ENCODE peak calls at places on chromosomes 16 and 17, in nine cellular contexts. V is dorsolateral prefrontal cortex; B is coronary artery; P is activated CD4-positive, alpha-beta T cell treated with anti-CD3 and anti-CD28 coated beads, Interleukin-2, amount 10 ng/mL, durations not matched to agents 7 days and 5 days; M is HTR-8/SVneo; Z is left lung; E is colonic mucosa; N is fibroblast of lung; H is nephron progenitor cell. C is an unnamed sample.

GRCh38 chr16:56549744-56550385 is 15.0 kb upstream of the MT4 start:
- DNase-seq in B (no peak), H (no peak), P (no peak), M (no peak), E (no peak), N (peak), V (no peak), Z (no peak), C (no peak)

GRCh38 chr16:64450170-64450569 is 671.7 kb downstream of the CDH11 start:
- DNase-seq in E (no peak), P (no peak), H (no peak), B (no peak), V (no peak), N (peak), M (no peak), Z (no peak), C (no peak)

GRCh38 chr17:68391561-68392268 is 65.6 kb downstream of the WIPI1 start:
- DNase-seq in V (no peak), H (no peak), P (no peak), Z (no peak), E (peak), N (no peak), M (no peak), B (peak), C (no peak)

GRCh38 chr16:50835358-50836060 is 93.6 kb downstream of the CYLD start:
- DNase-seq in Z (no peak), N (no peak), V (no peak), B (peak), M (no peak), H (no peak), P (no peak), E (no peak), C (no peak)

GRCh38 chr17:3963214-3964201 is 729 bp downstream of the ATP2A3 start:
- DNase-seq in B (no peak), H (no peak), P (peak), N (no peak), Z (peak), M (no peak), V (no peak), E (peak), C (no peak)

GRCh38 chr16:14682121-14682520 is 12.0 kb downstream of the PLA2G10 start:
- DNase-seq in Z (no peak), H (no peak), M (no peak), B (no peak), P (no peak), E (no peak), V (no peak), N (no peak), C (no peak)

GRCh38 chr17:71187145-71187878 is 933.5 kb upstream of the SOX9 start:
- DNase-seq in Z (no peak), H (no peak), B (no peak), P (no peak), E (no peak), V (no peak), N (no peak), M (no peak), C (no peak)

GRCh38 chr17:37816951-37817350 is 72.1 kb upstream of the HNF1B start:
- DNase-seq in M (no peak), E (no peak), V (no peak), P (no peak), H (no peak), N (no peak), Z (no peak), B (no peak), C (no peak)

GRCh38 chr17:59737324-59737723 is 29.9 kb downstream of the VMP1 start:
- DNase-seq in E (no peak), Z (no peak), P (no peak), B (no peak), M (no peak), H (no peak), N (no peak), V (no peak), C (no peak)

GRCh38 chr17:44909681-44910144 is 5.6 kb downstream of the GFAP start:
- DNase-seq in B (no peak), N (peak), M (peak), Z (no peak), E (no peak), V (no peak), H (no peak), P (no peak), C (no peak)

GRCh38 chr16:8962393-8963009 is 1.2 kb downstream of the USP7 start:
- DNase-seq in E (peak), P (peak), Z (peak), V (no peak), B (no peak), N (no peak), M (no peak), H (peak), C (peak)

GRCh38 chr16:69818811-69819587 is 56.9 kb downstream of the WWP2 start:
- DNase-seq in Z (no peak), V (peak), N (no peak), P (no peak), B (no peak), H (no peak), M (no peak), E (no peak), C (no peak)

GRCh38 chr16:30615358-30616076 is 5.3 kb upstream of the ZNF689 start:
- DNase-seq in B (no peak), Z (peak), M (peak), V (no peak), P (peak), E (peak), N (no peak), H (peak), C (peak)

GRCh38 chr17:62791235-62792121 is 16.6 kb downstream of the MARCHF10 start:
- DNase-seq in P (no peak), V (no peak), H (no peak), N (peak), M (peak), E (no peak), Z (no peak), B (no peak), C (no peak)

GRCh38 chr17:62140836-62141235 is 75.8 kb upstream of the MED13 start:
- DNase-seq in E (peak), P (no peak), H (no peak), M (no peak), V (no peak), N (no peak), Z (peak), B (no peak), C (no peak)

GRCh38 chr16:60107467-60107866 is 1373.4 kb upstream of the GOT2 start:
- DNase-seq in P (no peak), N (peak), M (no peak), Z (no peak), V (no peak), B (no peak), E (no peak), H (no peak), C (no peak)

GRCh38 chr17:31690118-31690517 is 168.9 kb downstream of the COPRS start:
- DNase-seq in N (peak), H (no peak), E (no peak), P (no peak), B (no peak), Z (no peak), M (no peak), V (no peak), C (no peak)

GRCh38 chr17:41052594-41052993 is 2.4 kb downstream of the KRTAP2-2 start:
- DNase-seq in V (no peak), N (peak), P (no peak), H (no peak), Z (no peak), M (no peak), B (no peak), E (no peak), C (no peak)

GRCh38 chr17:65664696-65665095 is 103.2 kb upstream of the AXIN2 start:
- DNase-seq in Z (no peak), V (no peak), P (no peak), N (no peak), E (no peak), H (no peak), B (no peak), M (no peak), C (no peak)

GRCh38 chr17:43576563-43577229 is 30.6 kb upstream of the ETV4 start:
- DNase-seq in H (peak), M (peak), N (peak), Z (peak), E (peak), B (no peak), V (peak), P (peak), C (peak)

GRCh38 chr16:66520406-66521194 is 29.3 kb downstream of the TK2 start:
- DNase-seq in H (no peak), Z (peak), B (no peak), V (no peak), P (no peak), N (no peak), E (no peak), M (no peak), C (peak)

GRCh38 chr16:23773339-23773738 is 18.5 kb downstream of the CHP2 start:
- DNase-seq in Z (no peak), P (no peak), H (no peak), N (no peak), E (no peak), V (no peak), B (no peak), M (no peak), C (no peak)

GRCh38 chr17:35028531-35029262 is 34.8 kb downstream of the RFFL start:
- DNase-seq in Z (no peak), P (no peak), E (no peak), H (no peak), V (no peak), M (no peak), B (no peak), N (peak), C (no peak)

GRCh38 chr16:8346291-8346690 is 244.0 kb downstream of the TMEM114 start:
- DNase-seq in E (no peak), P (no peak), M (no peak), V (no peak), B (no peak), H (peak), N (no peak), Z (no peak), C (no peak)

GRCh38 chr16:70250748-70251650 is 741 bp downstream of the EXOSC6 start:
- DNase-seq in B (no peak), V (peak), Z (no peak), N (peak), E (peak), M (peak), P (peak), H (peak), C (peak)

C was measured in aorta.